ENCODE peak calls at places on chromosomes 6 and 20, in five cellular contexts. One of them, this sample, is unnamed.

GRCh38 chr6:7323074-7323473 is 10.1 kb upstream of the SSR1 start:
- DNase-seq in H9: no peak
- DNase-seq in endodermal cell: no peak
- DNase-seq in tibial nerve: no peak
- DNase-seq in PC-3: no peak
- DNase-seq in this sample: no peak

GRCh38 chr6:54267798-54268197 is 40.4 kb upstream of the TINAG start:
- DNase-seq in H9: no peak
- DNase-seq in endodermal cell: peak; percentile 62
- DNase-seq in tibial nerve: no peak
- DNase-seq in PC-3: peak; percentile 74
- DNase-seq in this sample: peak; percentile 33

GRCh38 chr20:59662161-59662560 is 57.8 kb downstream of the PHACTR3 start:
- DNase-seq in H9: no peak
- DNase-seq in endodermal cell: no peak
- DNase-seq in tibial nerve: no peak
- DNase-seq in PC-3: no peak
- DNase-seq in this sample: peak; percentile 18

GRCh38 chr6:105258816-105259215 is 79.0 kb upstream of the POPDC3 start:
- DNase-seq in H9: no peak
- DNase-seq in endodermal cell: no peak
- DNase-seq in tibial nerve: no peak
- DNase-seq in PC-3: no peak
- DNase-seq in this sample: peak; percentile 54

GRCh38 chr6:146905313-146905712 is 298.9 kb upstream of the STXBP5 start:
- DNase-seq in H9: no peak
- DNase-seq in endodermal cell: no peak
- DNase-seq in tibial nerve: no peak
- DNase-seq in PC-3: peak; percentile 96
- DNase-seq in this sample: no peak

GRCh38 chr6:158649289-158650143 is at the start of gene SYTL3:
- DNase-seq in H9: no peak
- DNase-seq in endodermal cell: peak; percentile 31
- DNase-seq in tibial nerve: no peak
- DNase-seq in PC-3: no peak
- DNase-seq in this sample: peak; percentile 76

GRCh38 chr20:33399924-33400323 is 1.4 kb downstream of the CDK5RAP1 start:
- DNase-seq in H9: no peak
- DNase-seq in endodermal cell: no peak
- DNase-seq in tibial nerve: no peak
- DNase-seq in PC-3: no peak
- DNase-seq in this sample: no peak

GRCh38 chr6:100435299-100435698 is 29.4 kb downstream of the SIM1 start:
- DNase-seq in H9: no peak
- DNase-seq in endodermal cell: no peak
- DNase-seq in tibial nerve: no peak
- DNase-seq in PC-3: peak; percentile 62
- DNase-seq in this sample: no peak

GRCh38 chr20:59835057-59835447 is 98.4 kb downstream of the SYCP2 start:
- DNase-seq in H9: no peak
- DNase-seq in endodermal cell: no peak
- DNase-seq in tibial nerve: no peak
- DNase-seq in PC-3: peak; percentile 35
- DNase-seq in this sample: peak; percentile 22

GRCh38 chr6:167495506-167496391 is 170.9 kb downstream of the TTLL2 start:
- DNase-seq in H9: no peak
- DNase-seq in endodermal cell: no peak
- DNase-seq in tibial nerve: no peak
- DNase-seq in PC-3: no peak
- DNase-seq in this sample: no peak

GRCh38 chr20:45347936-45348809 is at the start of gene SDC4:
- DNase-seq in H9: peak; percentile 63
- DNase-seq in endodermal cell: peak; percentile 81
- DNase-seq in tibial nerve: no peak
- DNase-seq in PC-3: peak; percentile 71
- DNase-seq in this sample: peak; percentile 60

GRCh38 chr6:3841711-3842565 is 7.2 kb upstream of the FAM50B start:
- DNase-seq in H9: no peak
- DNase-seq in endodermal cell: no peak
- DNase-seq in tibial nerve: no peak
- DNase-seq in PC-3: peak; percentile 88
- DNase-seq in this sample: no peak

GRCh38 chr6:53309059-53309896 is 39.5 kb downstream of the ELOVL5 start:
- DNase-seq in H9: no peak
- DNase-seq in endodermal cell: no peak
- DNase-seq in tibial nerve: no peak
- DNase-seq in PC-3: peak; percentile 34
- DNase-seq in this sample: no peak

GRCh38 chr20:6178537-6178936 is 55.7 kb upstream of the FERMT1 start:
- DNase-seq in H9: no peak
- DNase-seq in endodermal cell: no peak
- DNase-seq in tibial nerve: no peak
- DNase-seq in PC-3: peak; percentile 72
- DNase-seq in this sample: no peak

GRCh38 chr6:132931937-132932336 is 117.6 kb downstream of the RPS12 start:
- DNase-seq in H9: no peak
- DNase-seq in endodermal cell: no peak
- DNase-seq in tibial nerve: peak; percentile 19
- DNase-seq in PC-3: peak; percentile 71
- DNase-seq in this sample: no peak

GRCh38 chr6:36442083-36442670 is 477 bp downstream of the PXT1 start:
- DNase-seq in H9: no peak
- DNase-seq in endodermal cell: peak; percentile 48
- DNase-seq in tibial nerve: no peak
- DNase-seq in PC-3: no peak
- DNase-seq in this sample: no peak

GRCh38 chr6:42313038-42313437 is 95.4 kb upstream of the MRPS10 start:
- DNase-seq in H9: no peak
- DNase-seq in endodermal cell: no peak
- DNase-seq in tibial nerve: no peak
- DNase-seq in PC-3: peak; percentile 38
- DNase-seq in this sample: no peak

GRCh38 chr20:49685161-49685601 is 28.5 kb downstream of the B4GALT5 start:
- DNase-seq in H9: no peak
- DNase-seq in endodermal cell: no peak
- DNase-seq in tibial nerve: no peak
- DNase-seq in PC-3: no peak
- DNase-seq in this sample: no peak

GRCh38 chr20:20084296-20084752 is 32.0 kb downstream of the CFAP61 start:
- DNase-seq in H9: no peak
- DNase-seq in endodermal cell: no peak
- DNase-seq in tibial nerve: no peak
- DNase-seq in PC-3: no peak
- DNase-seq in this sample: no peak

GRCh38 chr20:20085071-20085470 is 32.7 kb downstream of the CFAP61 start:
- DNase-seq in H9: no peak
- DNase-seq in endodermal cell: no peak
- DNase-seq in tibial nerve: no peak
- DNase-seq in PC-3: no peak
- DNase-seq in this sample: no peak

GRCh38 chr20:20085812-20086211 is 33.5 kb downstream of the CFAP61 start:
- DNase-seq in H9: no peak
- DNase-seq in endodermal cell: no peak
- DNase-seq in tibial nerve: no peak
- DNase-seq in PC-3: no peak
- DNase-seq in this sample: peak; percentile 37

GRCh38 chr20:20079102-20079784 is 26.9 kb downstream of the CFAP61 start:
- DNase-seq in H9: no peak
- DNase-seq in endodermal cell: no peak
- DNase-seq in tibial nerve: no peak
- DNase-seq in PC-3: peak; percentile 48
- DNase-seq in this sample: no peak

DNA sequence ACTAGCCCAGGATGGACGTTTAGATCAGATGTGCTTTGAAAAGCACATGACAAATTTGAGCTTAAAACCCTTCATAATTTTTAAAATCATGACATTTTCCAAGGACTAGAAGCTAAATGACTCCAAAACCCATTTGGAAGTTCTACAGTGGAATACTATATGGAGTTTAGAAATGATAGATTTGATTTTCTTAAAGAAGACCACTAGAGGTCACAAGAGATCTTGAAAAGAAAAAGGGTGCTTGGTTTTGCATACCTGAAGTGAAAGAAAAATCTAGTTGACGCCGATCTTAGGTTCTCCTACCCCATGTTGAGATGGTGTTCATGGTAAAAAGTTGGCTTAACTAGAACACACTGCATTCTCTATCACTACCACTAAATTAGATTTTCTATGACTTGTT is 31.5 kb downstream of the CFAP61 start:
- DNase-seq in H9: no peak
- DNase-seq in endodermal cell: no peak
- DNase-seq in tibial nerve: no peak
- DNase-seq in PC-3: peak; percentile 64
- DNase-seq in this sample: no peak
- TF ChIP-seq CTCF in H9: peak; percentile 75
- TF ChIP-seq CTCF in endodermal cell: peak; percentile 78
- TF ChIP-seq CTCF in tibial nerve: no peak
- TF ChIP-seq CTCF in PC-3: peak; percentile 79
- TF ChIP-seq CTCF in this sample: no peak

DNA sequence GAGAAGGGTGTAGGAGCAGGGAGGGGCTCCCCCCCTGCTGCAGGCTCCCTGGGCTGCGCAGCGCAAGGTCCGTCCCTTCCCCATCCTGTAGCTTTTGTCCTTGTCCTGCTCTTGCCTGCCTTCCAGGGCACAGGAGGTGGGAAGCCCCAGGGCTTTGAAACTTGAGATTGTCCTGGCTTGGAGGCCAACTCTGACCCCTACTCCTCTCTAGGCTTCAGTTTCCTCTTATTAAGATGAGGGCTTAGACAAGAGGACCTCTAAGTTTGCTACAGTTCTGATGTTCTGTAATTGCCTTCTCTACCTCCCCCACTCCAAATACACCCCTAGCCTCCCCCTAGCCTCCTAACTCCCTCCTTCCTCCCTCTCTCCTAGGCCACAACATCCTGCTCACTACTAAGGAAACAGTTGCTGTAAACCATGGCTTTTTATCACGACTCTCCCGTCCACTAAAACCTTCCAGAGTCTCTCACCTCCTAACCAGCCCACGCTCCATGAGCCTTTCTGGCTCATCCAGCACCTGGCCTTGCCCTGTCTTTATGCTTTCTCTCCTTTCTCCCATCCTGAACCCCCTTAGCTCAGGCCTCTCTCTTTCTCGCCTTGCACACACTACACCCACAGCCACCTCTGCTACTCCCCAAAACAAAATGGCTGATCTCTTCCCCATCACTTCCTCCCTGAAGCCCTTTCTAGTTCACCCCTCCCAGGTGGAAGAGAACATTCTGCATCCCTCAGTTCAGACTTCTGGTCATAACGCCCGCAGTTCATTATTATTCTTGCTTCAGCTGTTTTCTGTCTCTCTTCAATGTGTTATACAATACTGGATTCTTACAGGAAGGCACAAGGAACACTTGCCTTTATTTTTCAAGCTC is 10.2 kb downstream of the UNC5CL start:
- DNase-seq in H9: peak; percentile 71
- DNase-seq in endodermal cell: no peak
- DNase-seq in tibial nerve: no peak
- DNase-seq in PC-3: no peak
- DNase-seq in this sample: no peak
- H3K27ac ChIP-seq in H9: no peak overlapping the region
- H3K27ac ChIP-seq in endodermal cell: no peak overlapping the region
- H3K27ac ChIP-seq in tibial nerve: no peak overlapping the region
- H3K27ac ChIP-seq in PC-3: peak overlapping the region; percentile 31
- H3K27ac ChIP-seq in this sample: peak overlapping the region; percentile 58

GRCh38 chr20:21240394-21240793 is 62.7 kb upstream of the XRN2 start:
- DNase-seq in H9: no peak
- DNase-seq in endodermal cell: peak; percentile 75
- DNase-seq in tibial nerve: no peak
- DNase-seq in PC-3: no peak
- DNase-seq in this sample: no peak
- TF ChIP-seq CTCF in H9: peak; percentile 54
- TF ChIP-seq CTCF in endodermal cell: peak; percentile 69
- TF ChIP-seq CTCF in tibial nerve: no peak
- TF ChIP-seq CTCF in PC-3: no peak
- TF ChIP-seq CTCF in this sample: no peak

GRCh38 chr20:23047001-23047737 is 2.3 kb downstream of the THBD start:
- DNase-seq in H9: no peak
- DNase-seq in endodermal cell: no peak
- DNase-seq in tibial nerve: no peak
- DNase-seq in PC-3: peak; percentile 55
- DNase-seq in this sample: no peak

GRCh38 chr20:23049201-23049932 is at the start of gene THBD:
- DNase-seq in H9: peak; percentile 71
- DNase-seq in endodermal cell: peak; percentile 85
- DNase-seq in tibial nerve: peak; percentile 73
- DNase-seq in PC-3: peak; percentile 73
- DNase-seq in this sample: peak; percentile 85

GRCh38 chr20:23049933-23050838 is 714 bp upstream of the THBD start:
- DNase-seq in H9: peak; percentile 58
- DNase-seq in endodermal cell: peak; percentile 80
- DNase-seq in tibial nerve: no peak
- DNase-seq in PC-3: peak; percentile 44
- DNase-seq in this sample: peak; percentile 67

GRCh38 chr20:23047738-23048214 is 1.7 kb downstream of the THBD start:
- DNase-seq in H9: peak; percentile 74
- DNase-seq in endodermal cell: peak; percentile 82
- DNase-seq in tibial nerve: no peak
- DNase-seq in PC-3: no peak
- DNase-seq in this sample: no peak

DNA sequence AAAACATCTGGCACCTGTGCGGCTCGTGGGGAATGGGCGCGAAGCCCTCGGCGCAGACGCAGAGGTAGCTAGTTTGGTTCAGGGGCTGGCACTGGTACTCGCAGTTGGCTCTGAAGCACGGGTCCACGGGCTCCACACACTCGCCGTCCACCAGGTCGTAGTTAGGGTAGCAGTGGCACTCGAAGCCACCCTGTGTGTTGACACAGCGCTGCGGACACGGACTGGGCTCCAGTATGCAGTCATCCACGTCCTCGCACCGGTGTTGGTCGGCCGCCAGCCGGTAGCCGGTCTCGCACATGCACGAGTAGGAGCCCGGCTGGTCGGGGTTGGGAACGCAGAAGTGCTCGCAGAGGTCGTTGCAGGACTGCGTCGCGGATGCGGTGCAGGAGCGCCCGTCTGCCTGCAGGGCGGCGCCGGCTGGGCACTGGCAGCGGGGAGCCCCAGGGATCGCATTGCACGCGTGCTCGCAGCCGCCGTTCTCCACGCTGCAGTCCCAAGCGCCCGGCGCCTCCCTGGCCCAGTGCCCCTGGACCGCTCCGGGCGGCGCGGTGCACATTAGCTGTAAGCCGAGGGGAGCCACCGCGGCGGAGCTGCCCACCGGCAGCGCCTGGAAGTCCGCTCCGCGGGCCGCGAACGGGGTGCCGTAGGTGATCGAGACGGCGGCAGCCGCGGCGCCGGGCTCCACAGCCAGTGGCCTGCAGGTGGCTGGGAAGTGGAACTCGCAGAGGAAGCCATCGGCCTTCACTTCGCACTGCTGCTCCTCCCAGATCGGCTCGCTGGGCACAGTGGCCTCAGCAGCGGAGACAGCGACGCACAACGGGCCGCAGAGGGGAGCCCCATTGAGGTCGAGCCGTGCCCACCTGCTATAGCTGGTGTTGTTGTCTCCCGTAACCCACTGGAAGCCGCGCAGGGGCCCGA is 930 bp downstream of the THBD start:
- DNase-seq in H9: peak; percentile 80
- DNase-seq in endodermal cell: peak; percentile 90
- DNase-seq in tibial nerve: peak; percentile 37
- DNase-seq in PC-3: peak; percentile 55
- DNase-seq in this sample: peak; percentile 71
- H3K27ac ChIP-seq in H9: no peak overlapping the region
- H3K27ac ChIP-seq in endodermal cell: no peak overlapping the region
- H3K27ac ChIP-seq in tibial nerve: peak overlapping the region; percentile 83
- H3K27ac ChIP-seq in PC-3: no peak overlapping the region
- H3K27ac ChIP-seq in this sample: peak overlapping the region; percentile 94

This sample was measured in lung.